ENCODE peak calls at places on chromosome 7, in four cellular contexts. F is GM12865, Z is NCI-H2107, B is HEK293T. T is an unnamed sample.

GRCh38 chr7:47954231-47954911 is 6.1 kb upstream of the PKD1L1 start:
- DNase-seq in F (no peak), Z (no peak), B (no peak), T (no peak)

GRCh38 chr7:40969641-40970040 is 733.2 kb downstream of the INHBA start:
- DNase-seq in Z (no peak), F (no peak), B (no peak), T (no peak)

GRCh38 chr7:84216477-84216876 is 21.9 kb upstream of the SEMA3A start:
- DNase-seq in B (no peak), F (no peak), Z (no peak), T (peak)

GRCh38 chr7:142323706-142324105 is 65.8 kb upstream of the PRSS58 start:
- DNase-seq in Z (no peak), F (peak), B (peak), T (peak)

GRCh38 chr7:51234139-51234538 is 82.5 kb downstream of the COBL start:
- DNase-seq in Z (no peak), B (no peak), F (no peak), T (no peak)

GRCh38 chr7:92064414-92065029 is 69.8 kb downstream of the CYP51A1 start:
- DNase-seq in B (no peak), Z (no peak), F (no peak), T (no peak)

GRCh38 chr7:22811746-22812280 is 10.8 kb downstream of the TOMM7 start:
- DNase-seq in B (no peak), Z (no peak), F (no peak), T (no peak)

GRCh38 chr7:127704211-127704610 is 52.2 kb downstream of the SND1 start:
- DNase-seq in F (no peak), B (no peak), Z (no peak), T (no peak)

GRCh38 chr7:104482362-104483042 is 154.1 kb downstream of the LHFPL3 start:
- DNase-seq in B (no peak), Z (peak), F (no peak), T (no peak)

GRCh38 chr7:55593515-55594318 is 21.4 kb upstream of the VOPP1 start:
- DNase-seq in F (peak), Z (peak), B (peak), T (peak)

GRCh38 chr7:130114776-130115175 is 44.4 kb downstream of the KLHDC10 start:
- DNase-seq in F (no peak), B (no peak), Z (no peak), T (peak)

GRCh38 chr7:34075976-34076375 is 170.6 kb downstream of the BMPER start:
- DNase-seq in B (no peak), F (no peak), Z (no peak), T (no peak)

GRCh38 chr7:24851791-24852190 is 94.5 kb upstream of the GSDME start:
- DNase-seq in B (no peak), Z (no peak), F (no peak), T (peak)

GRCh38 chr7:1533569-1534329 is 3.2 kb downstream of the MAFK start:
- DNase-seq in F (peak), Z (no peak), B (no peak), T (peak)

GRCh38 chr7:93011351-93012294 is 106.2 kb downstream of the SAMD9 start:
- DNase-seq in Z (no peak), F (no peak), B (no peak), T (peak)

GRCh38 chr7:107661081-107661864 is 645 bp downstream of the SLC26A4 start:
- DNase-seq in B (peak), Z (no peak), F (peak), T (peak)